ENCODE peak calls at places on chromosome 10, in four cellular contexts. I, D, Y and M are unnamed samples.

GRCh38 chr10:118844731-118845573 is 90.2 kb upstream of the CACUL1 start:
- DNase-seq in D (no peak), I (no peak), Y (no peak), M (no peak)

GRCh38 chr10:100502926-100503480 is 16.7 kb downstream of the SEC31B start:
- DNase-seq in Y (no peak), I (no peak), D (no peak), M (no peak)

GRCh38 chr10:100823194-100823593 is 77.8 kb downstream of the PAX2 start:
- DNase-seq in I (no peak), D (no peak), Y (no peak), M (no peak)

GRCh38 chr10:94992811-94993210 is 54.4 kb downstream of the CYP2C9 start:
- DNase-seq in Y (no peak), I (no peak), D (no peak), M (no peak)

GRCh38 chr10:88508054-88508453 is 75.1 kb downstream of the RNLS start:
- DNase-seq in I (no peak), D (no peak), Y (no peak), M (no peak)

GRCh38 chr10:90418869-90419652 is 438.8 kb downstream of the HTR7 start:
- DNase-seq in Y (no peak), D (no peak), I (no peak), M (no peak)

GRCh38 chr10:77236700-77237099 is 400.9 kb downstream of the KCNMA1 start:
- DNase-seq in Y (no peak), I (no peak), D (no peak), M (no peak)

GRCh38 chr10:58302259-58302658 is 32.5 kb upstream of the UBE2D1 start:
- DNase-seq in Y (no peak), I (no peak), D (no peak), M (no peak)

GRCh38 chr10:110775022-110775379 is 96.7 kb upstream of the PDCD4 start:
- DNase-seq in D (no peak), I (no peak), Y (no peak), M (no peak)

GRCh38 chr10:282294-283139 is 147.3 kb downstream of the ZMYND11 start:
- DNase-seq in D (no peak), Y (no peak), I (no peak), M (no peak)

GRCh38 chr10:98246911-98247820 is 20.8 kb downstream of the LOXL4 start:
- DNase-seq in I (no peak), Y (no peak), D (no peak), M (no peak)